ENCODE peak calls at places on chromosomes 16 and 17, in eight cellular contexts. C is A172; Y is spleen; V is CD4-positive, CD25-positive, alpha-beta regulatory T cell; N is RPMI7951; D is progenitor cell of endocrine pancreas; I is DMS53; R is H54. K is an unnamed sample.

GRCh38 chr17:27579897-27580321 is 51.1 kb upstream of the LGALS9 start:
- DNase-seq in D (no peak), R (no peak), Y (no peak), N (no peak), C (no peak), V (no peak), I (no peak), K (no peak)

GRCh38 chr17:9890124-9890523 is 14.9 kb downstream of the RCVRN start:
- DNase-seq in Y (no peak), N (no peak), V (no peak), R (peak), C (peak), D (peak), I (no peak), K (peak)

GRCh38 chr16:15498427-15499175 is 64.2 kb downstream of the BMERB1 start:
- DNase-seq in C (no peak), V (no peak), D (no peak), R (no peak), Y (no peak), I (no peak), N (peak), K (no peak)

GRCh38 chr16:81945665-81946064 is 65.6 kb downstream of the SDR42E1 start:
- DNase-seq in V (no peak), R (no peak), I (no peak), C (peak), N (peak), D (no peak), Y (no peak), K (no peak)

GRCh38 chr16:4272114-4272954 is 489 bp downstream of the TFAP4 start:
- DNase-seq in Y (peak), I (peak), C (peak), D (peak), R (peak), N (no peak), V (peak), K (peak)

GRCh38 chr17:71699907-71700306 is 420.9 kb upstream of the SOX9 start:
- DNase-seq in R (no peak), Y (no peak), C (no peak), D (no peak), V (no peak), I (no peak), N (no peak), K (no peak)

GRCh38 chr17:63382826-63383225 is 63.3 kb downstream of the CYB561 start:
- DNase-seq in Y (no peak), R (no peak), C (no peak), N (peak), V (no peak), I (no peak), D (no peak), K (no peak)

GRCh38 chr16:1645914-1646525 is 32.1 kb upstream of the JPT2 start:
- DNase-seq in D (no peak), N (peak), C (peak), R (peak), V (peak), I (peak), Y (no peak), K (no peak)

GRCh38 chr17:8016632-8017424 is 14.4 kb downstream of the GUCY2D start:
- DNase-seq in Y (peak), C (no peak), R (no peak), N (no peak), V (no peak), D (peak), I (peak), K (peak)

GRCh38 chr17:11238710-11239109 is 2.3 kb upstream of the SHISA6 start:
- DNase-seq in Y (no peak), R (no peak), I (no peak), C (no peak), D (no peak), V (no peak), N (no peak), K (no peak)

GRCh38 chr16:88570691-88571092 is 489 bp downstream of the ZC3H18 start:
- DNase-seq in C (no peak), D (no peak), I (peak), Y (no peak), V (peak), N (peak), R (peak), K (peak)

GRCh38 chr16:5490499-5490898 is 392.9 kb upstream of the EEF2KMT start:
- DNase-seq in R (peak), Y (no peak), I (peak), D (peak), V (no peak), N (no peak), C (no peak), K (peak)

GRCh38 chr17:44546711-44547606 is 10.3 kb upstream of the FZD2 start:
- DNase-seq in I (no peak), R (peak), Y (no peak), N (peak), C (peak), V (no peak), D (no peak), K (no peak)

GRCh38 chr16:57611184-57611583 is 17.2 kb upstream of the ADGRG1 start:
- DNase-seq in V (no peak), I (peak), C (peak), R (no peak), D (no peak), Y (no peak), N (no peak), K (no peak)

GRCh38 chr17:68512967-68513474 is 791 bp downstream of the PRKAR1A start:
- DNase-seq in N (peak), R (peak), D (no peak), I (peak), Y (no peak), C (peak), V (no peak), K (peak)

GRCh38 chr16:86625821-86626220 is 47.5 kb downstream of the FOXL1 start:
- DNase-seq in Y (no peak), I (no peak), N (no peak), D (no peak), C (no peak), R (no peak), V (no peak), K (no peak)

GRCh38 chr16:23974223-23974622 is 138.4 kb downstream of the PRKCB start:
- DNase-seq in I (no peak), D (peak), R (no peak), V (no peak), Y (no peak), C (peak), N (peak), K (no peak)

GRCh38 chr16:66152841-66153525 is 213.5 kb upstream of the CDH5 start:
- DNase-seq in C (no peak), V (no peak), Y (no peak), N (no peak), I (no peak), D (no peak), R (no peak), K (no peak)

GRCh38 chr17:46143827-46144236 is 49.4 kb downstream of the KANSL1 start:
- DNase-seq in R (no peak), C (no peak), V (no peak), D (no peak), I (no peak), Y (no peak), N (no peak), K (peak)

GRCh38 chr17:8941520-8941919 is 24.0 kb downstream of the PIK3R5 start:
- DNase-seq in D (no peak), C (no peak), I (no peak), Y (peak), N (no peak), V (peak), R (no peak), K (no peak)

GRCh38 chr17:60065136-60065535 is 13.6 kb downstream of the HEATR6 start:
- DNase-seq in R (no peak), N (peak), I (no peak), V (no peak), C (peak), Y (no peak), D (no peak), K (no peak)

GRCh38 chr17:10226930-10227695 is 28.7 kb upstream of the GAS7 start:
- DNase-seq in I (peak), V (no peak), D (peak), Y (peak), R (peak), C (peak), N (peak), K (peak)

GRCh38 chr16:63005356-63005755 is 969.1 kb upstream of the CDH8 start:
- DNase-seq in R (no peak), V (no peak), C (no peak), I (no peak), Y (no peak), D (no peak), N (no peak), K (no peak)

GRCh38 chr16:27085182-27085581 is 18.5 kb downstream of the C16orf82 start:
- DNase-seq in N (no peak), V (no peak), I (no peak), D (no peak), Y (peak), R (no peak), C (no peak), K (no peak)

GRCh38 chr17:33200587-33200986 is 92.5 kb downstream of the ASIC2 start:
- DNase-seq in D (no peak), Y (no peak), I (no peak), R (no peak), C (no peak), V (no peak), N (no peak), K (no peak)

K was measured in Karpas-422.